ENCODE peak calls at places on chromosomes 1 and 21, in nine cellular contexts. U is astrocyte of the spinal cord; P is osteocyte; W is MCF 10A; G is left lobe of liver; K is pancreas; N is nephron progenitor cell; J is stimulated activated CD4-positive, alpha-beta T cell treated with anti-CD3 and anti-CD28 coated beads, Interleukin-12 subunit alpha, Interleukin-12 subunit beta, amount 100 ng/mL, for 24 hours; R is NCI-H1105 treated with DMSO at 0.1 percent for 48 hours. H is an unnamed sample.

GRCh38 chr1:39491146-39491921 is at the start of gene BMP8A:
- DNase-seq in U (no peak), P (no peak), W (no peak), G (peak; percentile 56), K (peak; percentile 85), N (peak; percentile 84), J (peak; percentile 61), R (peak; percentile 80), H (no peak)

GRCh38 chr1:230186003-230186863 is 119.2 kb downstream of the GALNT2 start:
- DNase-seq in U (peak; percentile 88), P (no peak), W (peak; percentile 99), G (peak; percentile 76), K (peak; percentile 72), N (no peak), J (no peak), R (peak; percentile 77), H (peak; percentile 45)

GRCh38 chr1:212515329-212515760 is 82.6 kb downstream of the NENF start:
- DNase-seq in U (no peak), P (no peak), W (no peak), G (no peak), K (no peak), N (no peak), J (no peak), R (no peak), H (no peak)

GRCh38 chr1:222817529-222817928 is 2.7 kb downstream of the DISP1 start:
- DNase-seq in U (peak; percentile 90), P (no peak), W (peak; percentile 98), G (no peak), K (no peak), N (no peak), J (no peak), R (no peak), H (peak; percentile 79)

GRCh38 chr1:206935491-206936067 is 10.7 kb downstream of the PIGR start:
- DNase-seq in U (no peak), P (no peak), W (peak; percentile 62), G (peak; percentile 81), K (peak; percentile 72), N (peak; percentile 49), J (peak; percentile 48), R (no peak), H (no peak)

GRCh38 chr1:8326265-8326664 is 8.4 kb downstream of the SLC45A1 start:
- DNase-seq in U (no peak), P (no peak), W (no peak), G (no peak), K (no peak), N (no peak), J (no peak), R (no peak), H (no peak)

GRCh38 chr1:19639999-19640362 is 4.1 kb upstream of the NBL1 start:
- DNase-seq in U (peak; percentile 37), P (no peak), W (peak; percentile 91), G (no peak), K (no peak), N (no peak), J (no peak), R (no peak), H (no peak)

GRCh38 chr1:116148967-116149366 is 37.8 kb downstream of the MAB21L3 start:
- DNase-seq in U (no peak), P (no peak), W (no peak), G (no peak), K (no peak), N (no peak), J (no peak), R (no peak), H (no peak)

GRCh38 chr1:115332813-115333608 is 5.0 kb downstream of the NGF start:
- DNase-seq in U (peak; percentile 58), P (no peak), W (peak; percentile 90), G (no peak), K (no peak), N (no peak), J (no peak), R (no peak), H (no peak)

GRCh38 chr21:42627527-42628289 is 25.7 kb upstream of the PDE9A start:
- DNase-seq in U (no peak), P (no peak), W (no peak), G (peak; percentile 31), K (no peak), N (no peak), J (no peak), R (peak; percentile 19), H (no peak)

GRCh38 chr1:226692868-226693267 is 46.2 kb downstream of the ITPKB start:
- DNase-seq in U (no peak), P (no peak), W (no peak), G (no peak), K (no peak), N (no peak), J (no peak), R (no peak), H (no peak)

GRCh38 chr1:85363526-85363925 is 87.1 kb upstream of the BCL10 start:
- DNase-seq in U (no peak), P (no peak), W (no peak), G (no peak), K (no peak), N (no peak), J (no peak), R (no peak), H (no peak)

GRCh38 chr1:3277121-3277520 is 177.3 kb upstream of the ARHGEF16 start:
- DNase-seq in U (no peak), P (no peak), W (no peak), G (no peak), K (peak; percentile 22), N (no peak), J (no peak), R (no peak), H (no peak)

GRCh38 chr1:1759456-1760344 is 18.6 kb downstream of the NADK start:
- DNase-seq in U (no peak), P (no peak), W (no peak), G (peak; percentile 91), K (peak; percentile 42), N (no peak), J (no peak), R (no peak), H (no peak)

GRCh38 chr1:54972436-54972835 is 8.0 kb upstream of the TMEM61 start:
- DNase-seq in U (no peak), P (no peak), W (no peak), G (peak; percentile 21), K (no peak), N (no peak), J (no peak), R (no peak), H (no peak)

GRCh38 chr1:37574834-37575479 is 18.2 kb downstream of the DNALI1 start:
- DNase-seq in U (peak; percentile 79), P (no peak), W (no peak), G (no peak), K (no peak), N (no peak), J (no peak), R (no peak), H (no peak)

GRCh38 chr1:204449631-204450280 is 38.1 kb upstream of the PPP1R15B start:
- DNase-seq in U (no peak), P (no peak), W (no peak), G (no peak), K (no peak), N (no peak), J (no peak), R (no peak), H (no peak)

GRCh38 chr1:19680644-19681043 is 16.0 kb downstream of the HTR6 start:
- DNase-seq in U (no peak), P (no peak), W (no peak), G (no peak), K (no peak), N (no peak), J (no peak), R (no peak), H (no peak)

GRCh38 chr1:7541629-7542028 is 229.5 kb upstream of the VAMP3 start:
- DNase-seq in U (peak; percentile 40), P (no peak), W (no peak), G (no peak), K (no peak), N (no peak), J (no peak), R (no peak), H (no peak)

GRCh38 chr1:115400891-115401290 is 62.8 kb upstream of the NGF start:
- DNase-seq in U (no peak), P (no peak), W (no peak), G (no peak), K (no peak), N (no peak), J (no peak), R (no peak), H (no peak)

GRCh38 chr21:44939532-44940115 is at the start of gene SLX9:
- DNase-seq in U (peak; percentile 76), P (no peak), W (peak; percentile 77), G (peak; percentile 81), K (peak; percentile 79), N (peak; percentile 81), J (peak; percentile 75), R (peak; percentile 74), H (no peak)

GRCh38 chr1:41618066-41618825 is 133.8 kb upstream of the EDN2 start:
- DNase-seq in U (peak; percentile 41), P (peak; percentile 72), W (peak; percentile 84), G (peak; percentile 88), K (peak; percentile 82), N (no peak), J (no peak), R (no peak), H (no peak)